ENCODE peak calls at places on chromosomes 7 and 10, in nine cellular contexts. O, G, K, D, Y, H, N, R and P are unnamed samples.

GRCh38 chr10:119667562-119668328 is 16.6 kb downstream of the BAG3 start:
- DNase-seq in Y (no peak), H (no peak), K (peak; percentile 83), R (no peak), G (peak; percentile 99), N (no peak), O (peak; percentile 96), D (no peak), P (no peak)

GRCh38 chr7:33744293-33744692 is 161.0 kb upstream of the BMPER start:
- DNase-seq in D (no peak), R (no peak), G (peak; percentile 31), H (peak; percentile 31), Y (no peak), O (peak; percentile 75), K (no peak), N (no peak), P (no peak)

GRCh38 chr7:48188776-48189520 is 17.7 kb downstream of the ABCA13 start:
- DNase-seq in K (no peak), O (no peak), N (no peak), H (no peak), D (no peak), G (no peak), R (no peak), Y (no peak), P (no peak)

GRCh38 chr10:31383810-31384588 is 65.0 kb downstream of the ZEB1 start:
- DNase-seq in H (no peak), N (no peak), R (no peak), D (no peak), G (no peak), O (no peak), K (no peak), Y (no peak), P (no peak)

GRCh38 chr10:6052247-6053221 is 9.6 kb downstream of the IL2RA start:
- DNase-seq in R (no peak), Y (peak; percentile 51), G (no peak), H (no peak), N (peak; percentile 66), D (peak; percentile 81), O (peak; percentile 42), K (no peak), P (no peak)

GRCh38 chr10:31099664-31100063 is 68.0 kb upstream of the ZNF438 start:
- DNase-seq in N (no peak), R (no peak), D (no peak), Y (peak; percentile 1), G (no peak), O (peak; percentile 96), H (no peak), K (peak; percentile 30), P (no peak)

GRCh38 chr7:14125998-14126397 is 136.5 kb upstream of the ETV1 start:
- DNase-seq in N (no peak), R (no peak), K (no peak), O (no peak), H (peak; percentile 3), Y (no peak), G (no peak), D (no peak), P (no peak)

GRCh38 chr7:3439333-3440030 is 138.4 kb downstream of the SDK1 start:
- DNase-seq in N (no peak), G (no peak), K (no peak), D (no peak), R (no peak), Y (no peak), O (peak; percentile 93), H (no peak), P (no peak)

GRCh38 chr10:34377833-34378232 is 437.3 kb downstream of the PARD3 start:
- DNase-seq in Y (no peak), K (no peak), D (no peak), O (no peak), G (no peak), R (no peak), H (no peak), N (no peak), P (no peak)

GRCh38 chr7:125878990-125879389 is 949.4 kb upstream of the POT1 start:
- DNase-seq in D (no peak), K (no peak), N (no peak), G (no peak), H (no peak), R (no peak), O (no peak), Y (no peak), P (no peak)

GRCh38 chr10:31961264-31961663 is 32.6 kb upstream of the ARHGAP12 start:
- DNase-seq in G (no peak), N (no peak), O (peak; percentile 34), Y (no peak), R (no peak), H (no peak), K (no peak), D (no peak), P (no peak)

GRCh38 chr7:47258798-47259197 is 323.1 kb downstream of the TNS3 start:
- DNase-seq in O (peak; percentile 50), D (no peak), G (no peak), Y (no peak), R (no peak), K (no peak), N (no peak), H (no peak), P (no peak)

GRCh38 chr7:131110294-131111080 is 217.2 kb upstream of the MKLN1 start:
- DNase-seq in K (peak; percentile 29), N (no peak), O (no peak), H (peak; percentile 37), Y (peak; percentile 38), D (no peak), R (no peak), G (peak; percentile 41), P (no peak)

GRCh38 chr7:140390034-140390433 is 8.3 kb downstream of the SLC37A3 start:
- DNase-seq in R (no peak), H (no peak), Y (no peak), D (no peak), G (no peak), N (no peak), K (no peak), O (no peak), P (no peak)

GRCh38 chr7:143239822-143240221 is 18.0 kb downstream of the TAS2R40 start:
- DNase-seq in D (no peak), K (no peak), R (no peak), O (peak; percentile 40), N (no peak), H (no peak), G (peak; percentile 31), Y (no peak), P (no peak)

GRCh38 chr10:57959318-57960003 is 308.2 kb downstream of the IPMK start:
- DNase-seq in D (no peak), R (no peak), H (no peak), O (no peak), G (no peak), K (peak; percentile 14), Y (no peak), N (no peak), P (no peak)

GRCh38 chr7:50502001-50502684 is 52.0 kb upstream of the FIGNL1 start:
- DNase-seq in R (no peak), D (no peak), N (no peak), K (peak; percentile 61), Y (no peak), G (peak; percentile 87), H (no peak), O (peak; percentile 78), P (no peak)

GRCh38 chr7:100964630-100965029 is 4.7 kb upstream of the MUC12 start:
- DNase-seq in Y (no peak), R (no peak), D (no peak), H (no peak), N (no peak), O (no peak), G (no peak), K (no peak), P (no peak)

GRCh38 chr7:44305564-44306507 is 19.6 kb downstream of the CAMK2B start:
- DNase-seq in K (peak; percentile 9), R (no peak), H (no peak), O (no peak), Y (no peak), N (no peak), D (no peak), G (no peak), P (peak; percentile 62)

GRCh38 chr10:65670087-65670486 is 1255.7 kb upstream of the LRRTM3 start:
- DNase-seq in O (no peak), G (peak; percentile 74), R (no peak), K (no peak), N (no peak), Y (no peak), H (no peak), D (no peak), P (no peak)

GRCh38 chr7:97043281-97043680 is 18.6 kb upstream of the DLX5 start:
- DNase-seq in G (peak; percentile 25), O (peak; percentile 49), K (no peak), D (no peak), Y (no peak), H (no peak), R (no peak), N (no peak), P (no peak)

GRCh38 chr7:121604627-121605296 is 208.7 kb upstream of the FAM3C start:
- DNase-seq in K (no peak), D (no peak), R (no peak), G (no peak), O (peak; percentile 44), Y (no peak), H (no peak), N (no peak), P (no peak)

GRCh38 chr10:46546591-46547330 is 9.7 kb downstream of the GPRIN2 start:
- DNase-seq in N (no peak), Y (no peak), K (no peak), O (peak; percentile 73), R (no peak), H (no peak), D (no peak), G (no peak), P (peak; percentile 61)

GRCh38 chr7:50119815-50120637 is 27.0 kb upstream of the ZPBP start:
- DNase-seq in Y (no peak), N (peak; percentile 7), R (peak; percentile 5), O (no peak), G (no peak), K (no peak), D (peak; percentile 4), H (no peak), P (no peak)

GRCh38 chr10:14723052-14723689 is 51.5 kb downstream of the FAM107B start:
- DNase-seq in D (peak; percentile 41), Y (no peak), N (peak; percentile 13), G (no peak), K (no peak), H (no peak), O (no peak), R (no peak), P (no peak)

GRCh38 chr10:128902031-128902710 is 564.9 kb upstream of the MGMT start:
- DNase-seq in R (no peak), Y (no peak), K (no peak), G (no peak), O (no peak), D (no peak), N (no peak), H (no peak), P (no peak)

GRCh38 chr10:93431361-93431760 is 50.8 kb downstream of the MYOF start:
- DNase-seq in R (no peak), H (no peak), Y (no peak), G (no peak), N (no peak), K (no peak), O (no peak), D (no peak), P (no peak)

GRCh38 chr10:128147669-128148068 is 21.4 kb upstream of the MKI67 start:
- DNase-seq in D (no peak), G (peak; percentile 80), K (no peak), N (no peak), Y (no peak), O (peak; percentile 93), H (no peak), R (no peak), P (no peak)

GRCh38 chr10:131997366-131998049 is 15.8 kb upstream of the BNIP3 start:
- DNase-seq in N (no peak), G (peak; percentile 75), H (peak; percentile 49), Y (no peak), O (peak; percentile 92), K (peak; percentile 80), D (no peak), R (no peak), P (no peak)

GRCh38 chr10:43863859-43864591 is 215.3 kb upstream of the ZNF32 start:
- DNase-seq in R (no peak), H (no peak), D (no peak), N (no peak), K (peak; percentile 77), Y (no peak), O (no peak), G (peak; percentile 83), P (peak; percentile 53)

GRCh38 chr10:97067716-97068391 is 117.9 kb downstream of the SLIT1 start:
- DNase-seq in N (no peak), K (no peak), R (no peak), D (no peak), O (no peak), H (no peak), G (no peak), Y (no peak), P (no peak)